ENCODE peak calls at places on chromosomes 5 and 9, in nine cellular contexts. Y is tibial nerve, Q is Peyer's patch, K is PC-9, G is Calu3, A is psoas muscle, M is AG10803, J is fibroblast of pulmonary artery, T is fibroblast of mammary gland. F is an unnamed sample.

GRCh38 chr9:113011911-113012381 is at the start of gene ZNF883:
- DNase-seq in Q (no peak), G (peak; percentile 46), K (peak; percentile 41), A (peak; percentile 56), M (peak; percentile 38), J (peak; percentile 76), T (peak; percentile 72), Y (no peak), F (no peak)

GRCh38 chr5:139658928-139659667 is 10.9 kb downstream of the CXXC5 start:
- DNase-seq in J (peak; percentile 72), A (peak; percentile 85), K (peak; percentile 70), T (peak; percentile 87), M (peak; percentile 77), Q (no peak), Y (no peak), G (no peak), F (no peak)

GRCh38 chr5:159135896-159136531 is 36.3 kb upstream of the EBF1 start:
- DNase-seq in Q (no peak), G (no peak), K (no peak), T (peak; percentile 83), Y (no peak), M (peak; percentile 52), A (no peak), J (peak; percentile 30), F (no peak)

GRCh38 chr5:65111961-65112658 is 343.4 kb downstream of the CWC27 start:
- DNase-seq in T (no peak), J (no peak), M (no peak), A (no peak), K (no peak), Q (no peak), G (no peak), Y (no peak), F (no peak)

GRCh38 chr5:133761606-133762005 is 149.3 kb upstream of the FSTL4 start:
- DNase-seq in T (no peak), K (no peak), G (no peak), Q (no peak), M (no peak), J (no peak), Y (no peak), A (no peak), F (no peak)

GRCh38 chr5:43008369-43009158 is 31.6 kb downstream of the ANXA2R start:
- DNase-seq in T (peak; percentile 95), K (peak; percentile 98), Y (peak; percentile 81), J (peak; percentile 95), M (peak; percentile 94), Q (peak; percentile 91), A (peak; percentile 93), G (peak; percentile 92), F (peak; percentile 63)

GRCh38 chr9:112247090-112247489 is 72.0 kb upstream of the SUSD1 start:
- DNase-seq in Q (no peak), K (no peak), T (no peak), J (no peak), G (no peak), Y (no peak), A (no peak), M (no peak), F (no peak)

GRCh38 chr9:89883401-89884341 is 278.9 kb downstream of the GADD45G start:
- DNase-seq in G (no peak), Q (peak; percentile 14), K (no peak), Y (no peak), J (no peak), T (no peak), A (peak; percentile 70), M (no peak), F (no peak)

GRCh38 chr9:5790923-5791322 is 42.0 kb downstream of the ERMP1 start:
- DNase-seq in Y (no peak), Q (no peak), M (no peak), T (no peak), J (no peak), A (no peak), K (no peak), G (no peak), F (no peak)

GRCh38 chr5:58407042-58407709 is 52.7 kb downstream of the PLK2 start:
- DNase-seq in G (no peak), T (peak; percentile 80), Y (no peak), M (peak; percentile 77), J (peak; percentile 66), K (peak; percentile 27), Q (no peak), A (no peak), F (no peak)

GRCh38 chr5:54610197-54610898 is 92.8 kb downstream of the SNX18 start:
- DNase-seq in M (peak; percentile 83), T (no peak), J (no peak), K (no peak), Q (peak; percentile 63), G (no peak), A (no peak), Y (no peak), F (peak; percentile 55)

GRCh38 chr9:16333697-16334096 is 536.8 kb downstream of the BNC2 start:
- DNase-seq in A (no peak), Q (no peak), M (peak; percentile 48), T (peak; percentile 54), J (no peak), G (no peak), K (no peak), Y (no peak), F (no peak)

GRCh38 chr9:110041452-110041851 is 166.5 kb downstream of the C9orf152 start:
- DNase-seq in A (no peak), T (no peak), Q (no peak), M (no peak), K (no peak), J (no peak), Y (no peak), G (no peak), F (no peak)

GRCh38 chr5:98585661-98586310 is 187.7 kb upstream of the RGMB start:
- DNase-seq in K (no peak), A (no peak), T (peak; percentile 38), J (no peak), G (no peak), Q (no peak), M (no peak), Y (no peak), F (no peak)

DNA sequence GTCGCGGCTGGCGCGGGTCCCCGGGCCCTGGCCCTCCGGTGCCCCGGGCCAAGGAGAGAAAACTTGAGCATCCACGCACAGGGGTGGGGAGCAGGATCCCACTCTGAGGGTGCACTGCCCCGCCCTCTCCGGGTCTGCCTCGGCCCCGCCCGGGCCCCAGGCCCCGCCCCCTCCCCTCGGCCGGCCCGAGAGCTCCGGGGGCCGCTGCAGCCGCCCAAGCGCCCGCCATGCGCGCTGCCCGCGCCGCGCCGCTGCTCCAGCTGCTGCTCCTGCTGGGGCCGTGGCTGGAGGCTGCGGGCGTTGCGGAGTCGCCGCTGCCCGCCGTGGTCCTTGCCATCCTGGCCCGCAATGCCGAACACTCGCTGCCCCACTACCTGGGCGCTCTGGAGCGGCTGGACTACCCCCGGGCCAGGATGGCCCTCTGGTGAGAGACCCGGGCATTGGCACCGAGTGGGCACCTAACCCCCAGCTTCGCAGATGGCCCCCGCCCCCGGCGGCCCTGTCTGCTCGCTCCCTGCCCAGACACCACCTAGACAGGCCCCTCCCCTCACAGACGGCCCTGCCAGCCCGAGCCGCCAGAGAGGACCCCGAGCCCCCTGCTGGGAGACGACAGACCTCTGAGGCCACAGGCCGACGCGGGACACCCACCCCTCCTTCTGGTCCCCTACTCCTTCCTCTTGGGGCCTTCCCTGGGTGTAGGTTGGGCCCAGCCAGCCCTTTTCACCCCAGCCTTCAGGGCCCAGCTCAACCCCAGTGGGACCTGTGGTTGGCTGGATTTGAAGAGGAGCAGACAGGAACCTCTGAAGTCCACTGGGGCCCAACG is at the start of gene CERCAM:
- DNase-seq in K (peak; percentile 74), Y (peak; percentile 41), M (peak; percentile 37), G (peak; percentile 50), J (peak; percentile 39), A (peak; percentile 70), Q (peak; percentile 67), T (peak; percentile 30), F (peak; percentile 94)
- TF ChIP-seq CTCF in K (no peak), Y (no peak), M (no peak), G (no peak), J (no peak), A (no peak), Q (no peak), T (no peak), F (no peak)

GRCh38 chr5:149932445-149933350 is 11.9 kb downstream of the PDE6A start:
- DNase-seq in K (peak; percentile 59), M (no peak), Q (no peak), G (no peak), J (peak; percentile 7), Y (no peak), T (no peak), A (peak; percentile 73), F (no peak)
- TF ChIP-seq CTCF in K (peak; percentile 61), M (peak; percentile 38), Q (no peak), G (no peak), J (peak; percentile 34), Y (no peak), T (peak; percentile 27), A (peak; percentile 58), F (no peak)

DNA sequence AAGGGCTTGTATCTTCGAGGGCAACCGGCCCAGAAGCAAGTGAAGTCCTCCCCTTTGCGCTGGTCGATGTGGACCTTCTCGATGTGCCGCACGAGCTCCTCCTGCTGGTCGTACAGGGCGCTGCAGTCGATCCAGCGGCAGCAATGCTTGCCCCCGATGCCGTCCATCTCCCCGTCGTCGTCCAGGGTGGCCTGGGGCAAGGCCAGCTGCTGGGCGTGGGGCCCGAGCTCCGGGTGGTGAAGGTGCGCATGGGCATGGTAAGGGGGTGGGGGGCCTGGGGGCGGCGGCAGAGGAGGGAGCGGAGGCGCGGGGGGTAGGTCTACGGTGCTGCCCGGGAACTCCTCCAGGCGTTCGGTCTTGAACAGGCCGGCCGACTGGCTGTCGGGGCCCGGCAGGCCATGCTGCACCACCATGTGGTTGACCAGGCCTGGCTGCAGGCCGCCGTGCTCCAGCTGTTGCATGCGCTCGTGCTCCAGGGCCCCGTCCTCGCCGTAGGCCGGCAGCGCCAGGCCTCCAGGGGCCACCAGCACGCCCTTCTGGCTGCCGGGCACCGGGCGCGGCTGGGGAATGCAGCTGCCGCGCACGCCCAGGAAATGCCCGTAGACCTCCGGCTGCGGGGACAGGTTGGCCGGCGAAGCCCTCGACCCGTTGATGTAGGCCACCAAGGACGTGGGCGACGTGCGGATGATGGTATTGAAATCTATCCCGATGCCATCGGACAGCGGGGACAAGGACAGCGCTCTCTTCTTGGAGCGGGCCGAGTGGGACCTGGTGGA is 181.8 kb downstream of the GLIS3 start:
- DNase-seq in Y (no peak), J (no peak), Q (peak; percentile 19), G (no peak), T (no peak), M (no peak), A (peak; percentile 47), K (no peak), F (peak; percentile 76)
- TF ChIP-seq CTCF in Y (peak; percentile 51), J (peak; percentile 18), Q (no peak), G (no peak), T (peak; percentile 28), M (peak; percentile 27), A (no peak), K (peak; percentile 25), F (peak; percentile 61)

DNA sequence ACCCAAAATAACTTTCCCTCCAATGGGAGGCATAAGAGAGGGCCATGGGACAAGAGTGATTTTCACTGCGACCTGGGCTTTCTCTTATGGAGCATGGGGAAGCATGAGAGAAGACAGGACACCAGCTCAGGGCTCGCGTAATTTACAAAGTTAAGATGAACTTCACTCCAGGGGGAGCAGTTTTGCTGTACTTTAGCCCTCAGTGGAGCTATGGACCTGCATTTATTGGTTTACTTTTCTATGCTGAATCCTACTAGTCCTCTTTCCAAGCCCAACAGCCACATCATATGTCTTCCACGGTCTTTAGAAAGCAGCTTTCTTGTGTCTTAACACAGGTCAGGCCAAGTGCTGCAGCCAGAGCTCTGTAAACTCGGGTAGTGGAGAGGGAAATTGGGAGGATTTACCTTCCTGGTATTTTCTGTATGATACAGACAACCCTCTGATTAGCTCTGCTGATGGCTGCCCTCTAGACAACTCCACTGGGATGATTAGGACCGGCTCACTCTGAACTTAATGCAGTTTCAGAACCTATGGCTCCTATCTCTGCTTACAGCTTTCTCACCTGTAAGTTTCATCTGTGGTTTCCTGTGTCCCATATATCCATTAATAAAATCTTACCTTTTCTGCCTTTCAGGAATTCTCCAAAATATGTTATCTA is 581.0 kb upstream of the RORB start:
- DNase-seq in Q (no peak), Y (no peak), M (peak; percentile 1), T (peak; percentile 30), J (peak; percentile 2), G (peak; percentile 16), A (no peak), K (no peak), F (no peak)
- TF ChIP-seq CTCF in Q (no peak), Y (no peak), M (peak; percentile 4), T (peak; percentile 36), J (peak; percentile 20), G (peak; percentile 18), A (no peak), K (no peak), F (no peak)